ENCODE peak calls at places on chromosomes 6 and 20, in five cellular contexts. Z, F, B, V and E are unnamed samples.

GRCh38 chr6:52176550-52176949 is 9.6 kb upstream of the IL17A start:
- DNase-seq in Z (no peak), F (no peak), B (no peak), V (no peak), E (no peak)

GRCh38 chr6:147142684-147143245 is 61.5 kb upstream of the STXBP5 start:
- DNase-seq in Z (no peak), F (no peak), B (no peak), V (no peak), E (no peak)

GRCh38 chr6:148857817-148858390 is 111.1 kb downstream of the UST start:
- DNase-seq in Z (no peak), F (peak), B (no peak), V (no peak), E (no peak)

GRCh38 chr20:40156600-40157307 is 532.3 kb downstream of the MAFB start:
- DNase-seq in Z (no peak), F (no peak), B (no peak), V (no peak), E (no peak)

GRCh38 chr20:24164360-24164759 is 175.8 kb upstream of the GGTLC1 start:
- DNase-seq in Z (no peak), F (no peak), B (no peak), V (no peak), E (peak)

GRCh38 chr6:137661601-137662000 is 167.4 kb upstream of the OLIG3 start:
- DNase-seq in Z (no peak), F (peak), B (peak), V (no peak), E (peak)

GRCh38 chr6:104130343-104130742 is 729.4 kb downstream of the HACE1 start:
- DNase-seq in Z (no peak), F (no peak), B (no peak), V (no peak), E (no peak)

GRCh38 chr6:12844284-12845223 is 128.0 kb downstream of the PHACTR1 start:
- DNase-seq in Z (no peak), F (peak), B (no peak), V (no peak), E (no peak)

GRCh38 chr6:79231101-79231500 is 3.4 kb downstream of the HMGN3 start:
- DNase-seq in Z (no peak), F (no peak), B (no peak), V (no peak), E (no peak)

GRCh38 chr6:40962241-40962640 is 76.8 kb downstream of the UNC5CL start:
- DNase-seq in Z (no peak), F (peak), B (no peak), V (no peak), E (no peak)

GRCh38 chr6:36343109-36343508 is 6.4 kb upstream of the BNIP5 start:
- DNase-seq in Z (no peak), F (no peak), B (no peak), V (no peak), E (no peak)

GRCh38 chr20:47181056-47181862 is 175.2 kb downstream of the ZMYND8 start:
- DNase-seq in Z (no peak), F (peak), B (no peak), V (no peak), E (no peak)

GRCh38 chr6:108114861-108115597 is 40.5 kb upstream of the OSTM1 start:
- DNase-seq in Z (no peak), F (peak), B (peak), V (no peak), E (no peak)

GRCh38 chr6:109925060-109925459 is 53.1 kb upstream of the GPR6 start:
- DNase-seq in Z (no peak), F (no peak), B (no peak), V (no peak), E (no peak)

GRCh38 chr6:17714879-17715860 is 8.4 kb upstream of the NUP153 start:
- DNase-seq in Z (no peak), F (peak), B (no peak), V (no peak), E (no peak)

GRCh38 chr6:25006565-25007001 is 70.8 kb upstream of the RIPOR2 start:
- DNase-seq in Z (peak), F (peak), B (no peak), V (peak), E (no peak)

GRCh38 chr20:62605236-62605948 is 36.9 kb upstream of the SLCO4A1 start:
- DNase-seq in Z (no peak), F (no peak), B (no peak), V (no peak), E (no peak)

GRCh38 chr6:167687035-167687720 is 139.5 kb upstream of the AFDN start:
- DNase-seq in Z (no peak), F (no peak), B (no peak), V (no peak), E (peak)

GRCh38 chr6:44388876-44389275 is 1.4 kb downstream of the CDC5L start:
- DNase-seq in Z (no peak), F (no peak), B (no peak), V (no peak), E (no peak)
- H3K4me3 ChIP-seq in Z (peak), F (peak), B (no peak), V (peak), E (peak)

DNA sequence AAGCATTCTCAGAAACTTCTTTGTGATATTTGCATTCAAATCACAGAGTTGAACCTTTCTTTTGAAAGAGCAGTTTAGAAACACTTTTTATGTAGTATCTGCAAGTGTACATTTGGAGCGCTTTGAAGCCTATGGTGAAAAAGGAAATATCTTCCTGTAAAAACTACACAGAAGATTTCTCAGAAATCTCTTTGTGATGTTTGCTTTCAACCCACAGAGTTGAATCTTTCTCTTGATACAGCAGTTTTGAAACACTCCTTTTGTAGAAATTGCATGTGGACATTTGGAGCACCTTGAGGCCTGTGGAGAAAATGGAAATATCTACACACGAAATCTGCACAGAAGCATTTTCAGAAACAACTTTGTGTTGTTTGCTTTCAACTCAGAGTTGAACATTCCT is 612.3 kb upstream of the ZNF337 start:
- DNase-seq in Z (no peak), F (no peak), B (no peak), V (no peak), E (no peak)
- TF ChIP-seq CTCF in Z (no peak), F (no peak), B (no peak), V (no peak), E (no peak)

DNA sequence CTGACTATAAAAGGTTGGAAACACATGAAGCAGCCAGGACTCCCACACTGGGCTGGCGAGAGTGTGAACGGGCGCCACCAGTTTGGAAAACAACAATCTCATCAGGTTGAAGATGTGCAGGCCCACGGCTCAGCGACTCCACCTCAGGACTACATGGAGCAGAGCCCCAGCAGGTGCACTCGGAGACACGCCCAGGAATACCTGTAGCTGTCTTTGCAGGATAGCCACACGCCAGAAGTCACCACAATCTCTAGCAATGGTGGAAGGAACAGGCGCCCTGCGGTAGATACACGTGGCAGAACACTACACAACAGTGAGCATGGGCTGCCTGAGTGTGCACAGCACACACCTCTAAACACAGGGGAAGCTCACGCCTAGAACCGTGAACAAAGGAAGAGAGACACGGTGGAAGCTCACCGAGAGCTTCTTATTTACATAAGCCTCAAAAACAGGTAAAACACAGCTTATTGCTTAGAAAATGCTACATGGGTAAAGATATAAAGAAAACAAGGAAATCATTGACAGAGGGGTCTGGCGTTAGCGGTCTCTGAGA is 28.7 kb upstream of the RPS6KA2 start:
- DNase-seq in Z (no peak), F (no peak), B (no peak), V (no peak), E (no peak)
- H3K4me3 ChIP-seq in Z (no peak), F (no peak), B (no peak), V (no peak), E (no peak)

GRCh38 chr20:18380908-18381529 is 85.8 kb downstream of the DZANK1 start:
- DNase-seq in Z (peak), F (no peak), B (no peak), V (no peak), E (peak)
- TF ChIP-seq CTCF in Z (no peak), F (no peak), B (no peak), V (no peak), E (peak)

GRCh38 chr20:36096404-36096799 is 58.1 kb upstream of the EPB41L1 start:
- DNase-seq in Z (no peak), F (peak), B (no peak), V (no peak), E (no peak)
- H3K4me3 ChIP-seq in Z (no peak), F (no peak), B (no peak), V (no peak), E (no peak)

GRCh38 chr6:5766260-5766659 is 240.5 kb downstream of the NRN1 start:
- DNase-seq in Z (no peak), F (no peak), B (no peak), V (no peak), E (no peak)
- TF ChIP-seq CTCF in Z (peak), F (peak), B (peak), V (no peak), E (peak)